ENCODE peak calls at places on chromosomes 13 and 19, in four cellular contexts. V, T, X and W are unnamed samples.

GRCh38 chr13:30664689-30665088 is 47.0 kb downstream of the USPL1 start:
- DNase-seq in V (no peak), T (no peak), X (no peak), W (no peak)

GRCh38 chr19:55486043-55486970 is 1.3 kb downstream of the NAT14 start:
- DNase-seq in V (no peak), T (no peak), X (no peak), W (no peak)

GRCh38 chr13:112696001-112696868 is 6.4 kb downstream of the ATP11A start:
- DNase-seq in V (no peak), T (no peak), X (no peak), W (peak; percentile 55)

GRCh38 chr13:88857256-88857655 is 1186.1 kb downstream of the SLITRK5 start:
- DNase-seq in V (no peak), T (no peak), X (no peak), W (no peak)

GRCh38 chr13:20160346-20161274 is at the start of gene GJA3:
- DNase-seq in V (no peak), T (peak; percentile 29), X (no peak), W (no peak)

GRCh38 chr13:26679945-26680516 is 80.6 kb downstream of the GPR12 start:
- DNase-seq in V (no peak), T (no peak), X (peak; percentile 64), W (no peak)

GRCh38 chr13:21039097-21039800 is 22.1 kb downstream of the LATS2 start:
- DNase-seq in V (no peak), T (no peak), X (peak; percentile 34), W (no peak)

GRCh38 chr19:38559428-38560401 is 58.0 kb downstream of the MAP4K1 start:
- DNase-seq in V (no peak), T (no peak), X (no peak), W (no peak)

GRCh38 chr13:44052843-44053607 is 173.3 kb downstream of the LACC1 start:
- DNase-seq in V (no peak), T (no peak), X (no peak), W (no peak)

GRCh38 chr13:109743706-109744453 is 42.5 kb downstream of the IRS2 start:
- DNase-seq in V (no peak), T (peak; percentile 64), X (peak; percentile 89), W (no peak)

GRCh38 chr19:9828551-9829063 is 889 bp downstream of the UBL5 start:
- DNase-seq in V (no peak), T (no peak), X (no peak), W (no peak)

GRCh38 chr13:43245374-43245964 is 222.1 kb downstream of the DNAJC15 start:
- DNase-seq in V (no peak), T (no peak), X (peak; percentile 55), W (no peak)

GRCh38 chr19:47275866-47276461 is 1.3 kb downstream of the INAFM1 start:
- DNase-seq in V (peak; percentile 47), T (no peak), X (peak; percentile 94), W (peak; percentile 80)

GRCh38 chr13:31614704-31615103 is 124.6 kb upstream of the RXFP2 start:
- DNase-seq in V (no peak), T (no peak), X (no peak), W (no peak)

GRCh38 chr13:110006304-110006703 is 219.9 kb upstream of the IRS2 start:
- DNase-seq in V (no peak), T (peak; percentile 27), X (no peak), W (peak; percentile 70)

GRCh38 chr19:2982556-2982955 is 5.2 kb downstream of the TLE6 start:
- DNase-seq in V (no peak), T (no peak), X (no peak), W (no peak)

GRCh38 chr19:16035601-16036297 is 40.5 kb upstream of the TPM4 start:
- DNase-seq in V (no peak), T (no peak), X (no peak), W (no peak)

GRCh38 chr13:109332501-109333499 is 453.6 kb downstream of the IRS2 start:
- DNase-seq in V (no peak), T (no peak), X (peak; percentile 91), W (no peak)

GRCh38 chr19:16608290-16608704 is 19.7 kb downstream of the MED26 start:
- DNase-seq in V (peak; percentile 84), T (no peak), X (no peak), W (no peak)

GRCh38 chr19:42032428-42032827 is 37.6 kb downstream of the GRIK5 start:
- DNase-seq in V (no peak), T (no peak), X (no peak), W (no peak)

GRCh38 chr19:37079238-37079637 is 1.0 kb downstream of the ZNF420 start:
- DNase-seq in V (no peak), T (peak; percentile 19), X (no peak), W (no peak)

GRCh38 chr19:29482855-29483640 is 42.7 kb upstream of the VSTM2B start:
- DNase-seq in V (no peak), T (no peak), X (peak; percentile 64), W (no peak)

GRCh38 chr13:99302637-99303505 is 4.3 kb downstream of the GPR183 start:
- DNase-seq in V (no peak), T (no peak), X (no peak), W (no peak)

GRCh38 chr13:35923347-35923746 is 207.8 kb downstream of the DCLK1 start:
- DNase-seq in V (no peak), T (peak; percentile 19), X (no peak), W (no peak)

GRCh38 chr13:84050551-84050950 is 168.3 kb upstream of the SLITRK1 start:
- DNase-seq in V (no peak), T (no peak), X (no peak), W (no peak)

GRCh38 chr19:15199652-15200574 is 882 bp downstream of the NOTCH3 start:
- DNase-seq in V (no peak), T (no peak), X (no peak), W (no peak)

GRCh38 chr19:47447470-47448359 is 24.0 kb downstream of the SLC8A2 start:
- DNase-seq in V (no peak), T (peak; percentile 92), X (no peak), W (no peak)

GRCh38 chr19:46461537-46461936 is 9.8 kb downstream of the PNMA8A start:
- DNase-seq in V (no peak), T (no peak), X (no peak), W (no peak)

GRCh38 chr19:16372065-16372915 is 47.7 kb downstream of the KLF2 start:
- DNase-seq in V (no peak), T (no peak), X (no peak), W (no peak)

GRCh38 chr19:13398780-13399726 is 107.2 kb downstream of the CACNA1A start:
- DNase-seq in V (no peak), T (peak; percentile 2), X (no peak), W (no peak)

GRCh38 chr19:10270616-10271394 is at the start of gene ICAM1:
- DNase-seq in V (peak; percentile 69), T (no peak), X (peak; percentile 98), W (peak; percentile 96)

GRCh38 chr13:109628251-109628699 is 158.1 kb downstream of the IRS2 start:
- DNase-seq in V (no peak), T (no peak), X (no peak), W (no peak)

GRCh38 chr13:84894749-84895148 is 904.5 kb downstream of the SLITRK6 start:
- DNase-seq in V (no peak), T (no peak), X (no peak), W (no peak)

GRCh38 chr13:100014621-100015020 is 33.0 kb downstream of the ZIC2 start:
- DNase-seq in V (no peak), T (no peak), X (no peak), W (no peak)

GRCh38 chr19:11018743-11019142 is 57.9 kb downstream of the SMARCA4 start:
- DNase-seq in V (no peak), T (no peak), X (no peak), W (no peak)

GRCh38 chr19:13151605-13152355 is 1.6 kb downstream of the IER2 start:
- DNase-seq in V (peak; percentile 97), T (peak; percentile 95), X (peak; percentile 100), W (peak; percentile 99)

GRCh38 chr19:1315470-1316166 is 29.9 kb downstream of the EFNA2 start:
- DNase-seq in V (no peak), T (peak; percentile 52), X (no peak), W (no peak)

GRCh38 chr19:19224852-19225494 is 13.2 kb downstream of the NCAN start:
- DNase-seq in V (peak; percentile 10), T (peak; percentile 84), X (no peak), W (no peak)

GRCh38 chr19:2665103-2665502 is 37.4 kb downstream of the GNG7 start:
- DNase-seq in V (no peak), T (no peak), X (no peak), W (no peak)

GRCh38 chr13:75544681-75545333 is 4.8 kb upstream of the UCHL3 start:
- DNase-seq in V (no peak), T (peak; percentile 11), X (no peak), W (no peak)

GRCh38 chr19:4014541-4015491 is 7.3 kb downstream of the PIAS4 start:
- DNase-seq in V (no peak), T (no peak), X (no peak), W (no peak)
- H3K4me3 ChIP-seq in V (peak overlapping the region; percentile 32), T (no peak overlapping the region), X (peak overlapping the region; percentile 41), W (no peak overlapping the region)

GRCh38 chr19:6551607-6552450 is 21.0 kb downstream of the TNFSF9 start:
- DNase-seq in V (no peak), T (peak; percentile 61), X (no peak), W (no peak)
- TF ChIP-seq EP300 in V (no peak), T (no peak), X (no peak), W (no peak)

GRCh38 chr19:51530616-51531015 is 854 bp downstream of the SIGLEC6 start:
- DNase-seq in V (no peak), T (no peak), X (no peak), W (no peak)
- H3K27ac ChIP-seq in V (no peak overlapping the region), T (no peak overlapping the region), X (no peak overlapping the region), W (no peak overlapping the region)

GRCh38 chr13:107977175-107977574 is 238.2 kb downstream of the LIG4 start:
- DNase-seq in V (no peak), T (no peak), X (no peak), W (no peak)

GRCh38 chr13:107976628-107977027 is 238.7 kb downstream of the LIG4 start:
- DNase-seq in V (no peak), T (no peak), X (no peak), W (no peak)
- H3K4me3 ChIP-seq in V (no peak overlapping the region), T (no peak overlapping the region), X (no peak overlapping the region), W (no peak overlapping the region)

GRCh38 chr13:51862965-51863364 is 1.2 kb downstream of the CCDC70 start:
- DNase-seq in V (no peak), T (no peak), X (no peak), W (no peak)
- TF ChIP-seq EP300 in V (no peak), T (no peak), X (no peak), W (no peak)